ENCODE peak calls at places on chromosomes 5 and 9, in eight cellular contexts. One of them, this sample, is unnamed. For H3K4me1, the result is how much of the 10 kb centered on the place peaks cover.

GRCh38 chr9:70085241-70085640 is 41.6 kb downstream of the MAMDC2 start:
- DNase-seq in effector memory CD4-positive, alpha-beta T cell: no peak
- DNase-seq in GM23248: peak
- DNase-seq in PC-3: peak
- DNase-seq in adrenal gland: no peak
- DNase-seq in cardiac muscle cell: peak
- DNase-seq in uterus: no peak
- DNase-seq in fibroblast of lung: peak
- DNase-seq in this sample: no peak

GRCh38 chr9:134161647-134162046 is 2.7 kb downstream of the RNU6ATAC start:
- DNase-seq in effector memory CD4-positive, alpha-beta T cell: no peak
- DNase-seq in GM23248: no peak
- DNase-seq in PC-3: no peak
- DNase-seq in adrenal gland: no peak
- DNase-seq in cardiac muscle cell: no peak
- DNase-seq in uterus: no peak
- DNase-seq in fibroblast of lung: no peak
- DNase-seq in this sample: no peak

GRCh38 chr5:139385061-139385889 is 2.2 kb upstream of the SLC23A1 start:
- DNase-seq in effector memory CD4-positive, alpha-beta T cell: no peak
- DNase-seq in GM23248: peak
- DNase-seq in PC-3: no peak
- DNase-seq in adrenal gland: no peak
- DNase-seq in cardiac muscle cell: no peak
- DNase-seq in uterus: no peak
- DNase-seq in fibroblast of lung: no peak
- DNase-seq in this sample: peak

GRCh38 chr5:138898742-138899141 is 23.6 kb upstream of the LRRTM2 start:
- DNase-seq in effector memory CD4-positive, alpha-beta T cell: no peak
- DNase-seq in GM23248: no peak
- DNase-seq in PC-3: no peak
- DNase-seq in adrenal gland: no peak
- DNase-seq in cardiac muscle cell: no peak
- DNase-seq in uterus: no peak
- DNase-seq in fibroblast of lung: no peak
- DNase-seq in this sample: no peak

GRCh38 chr5:120012441-120012840 is 383.1 kb downstream of the FAM170A start:
- DNase-seq in effector memory CD4-positive, alpha-beta T cell: no peak
- DNase-seq in GM23248: no peak
- DNase-seq in PC-3: no peak
- DNase-seq in adrenal gland: no peak
- DNase-seq in cardiac muscle cell: no peak
- DNase-seq in uterus: no peak
- DNase-seq in fibroblast of lung: no peak
- DNase-seq in this sample: no peak

GRCh38 chr9:90881648-90882047 is 80.0 kb downstream of the SYK start:
- DNase-seq in effector memory CD4-positive, alpha-beta T cell: no peak
- DNase-seq in GM23248: peak
- DNase-seq in PC-3: no peak
- DNase-seq in adrenal gland: no peak
- DNase-seq in cardiac muscle cell: no peak
- DNase-seq in uterus: no peak
- DNase-seq in fibroblast of lung: no peak
- DNase-seq in this sample: no peak

GRCh38 chr9:112527959-112528358 is 41.3 kb downstream of the KIAA1958 start:
- DNase-seq in effector memory CD4-positive, alpha-beta T cell: no peak
- DNase-seq in GM23248: no peak
- DNase-seq in PC-3: no peak
- DNase-seq in adrenal gland: no peak
- DNase-seq in cardiac muscle cell: no peak
- DNase-seq in uterus: no peak
- DNase-seq in fibroblast of lung: no peak
- DNase-seq in this sample: no peak

GRCh38 chr5:24804221-24804681 is 159.5 kb upstream of the CDH10 start:
- DNase-seq in effector memory CD4-positive, alpha-beta T cell: no peak
- DNase-seq in GM23248: peak
- DNase-seq in PC-3: peak
- DNase-seq in adrenal gland: no peak
- DNase-seq in cardiac muscle cell: no peak
- DNase-seq in uterus: no peak
- DNase-seq in fibroblast of lung: no peak
- DNase-seq in this sample: no peak

GRCh38 chr9:136803551-136804508 is 3.9 kb upstream of the RABL6 start:
- DNase-seq in effector memory CD4-positive, alpha-beta T cell: no peak
- DNase-seq in GM23248: no peak
- DNase-seq in PC-3: no peak
- DNase-seq in adrenal gland: no peak
- DNase-seq in cardiac muscle cell: no peak
- DNase-seq in uterus: no peak
- DNase-seq in fibroblast of lung: no peak
- DNase-seq in this sample: no peak

GRCh38 chr5:142713151-142713706 is 27.3 kb upstream of the FGF1 start:
- DNase-seq in effector memory CD4-positive, alpha-beta T cell: peak
- DNase-seq in GM23248: peak
- DNase-seq in PC-3: peak
- DNase-seq in adrenal gland: peak
- DNase-seq in cardiac muscle cell: peak
- DNase-seq in uterus: peak
- DNase-seq in fibroblast of lung: peak
- DNase-seq in this sample: peak

GRCh38 chr5:36728697-36729543 is 122.5 kb downstream of the SLC1A3 start:
- DNase-seq in effector memory CD4-positive, alpha-beta T cell: no peak
- DNase-seq in GM23248: peak
- DNase-seq in PC-3: peak
- DNase-seq in adrenal gland: no peak
- DNase-seq in cardiac muscle cell: peak
- DNase-seq in uterus: no peak
- DNase-seq in fibroblast of lung: peak
- DNase-seq in this sample: no peak

GRCh38 chr5:169581580-169582227 is 1.9 kb upstream of the SPDL1 start:
- DNase-seq in effector memory CD4-positive, alpha-beta T cell: peak
- DNase-seq in GM23248: peak
- DNase-seq in PC-3: peak
- DNase-seq in adrenal gland: peak
- DNase-seq in cardiac muscle cell: peak
- DNase-seq in uterus: peak
- DNase-seq in fibroblast of lung: peak
- DNase-seq in this sample: peak

GRCh38 chr5:116377276-116378006 is 197.2 kb downstream of the SEMA6A start:
- DNase-seq in effector memory CD4-positive, alpha-beta T cell: no peak
- DNase-seq in GM23248: no peak
- DNase-seq in PC-3: no peak
- DNase-seq in adrenal gland: no peak
- DNase-seq in cardiac muscle cell: no peak
- DNase-seq in uterus: no peak
- DNase-seq in fibroblast of lung: no peak
- DNase-seq in this sample: no peak

GRCh38 chr5:119453045-119453383 is 717 bp downstream of the HSD17B4 start:
- DNase-seq in effector memory CD4-positive, alpha-beta T cell: no peak
- DNase-seq in GM23248: peak
- DNase-seq in PC-3: peak
- DNase-seq in adrenal gland: peak
- DNase-seq in cardiac muscle cell: peak
- DNase-seq in uterus: peak
- DNase-seq in fibroblast of lung: peak
- DNase-seq in this sample: no peak

GRCh38 chr5:154878642-154879335 is 20.4 kb downstream of the CNOT8 start:
- DNase-seq in effector memory CD4-positive, alpha-beta T cell: no peak
- DNase-seq in GM23248: peak
- DNase-seq in PC-3: no peak
- DNase-seq in adrenal gland: no peak
- DNase-seq in cardiac muscle cell: no peak
- DNase-seq in uterus: no peak
- DNase-seq in fibroblast of lung: peak
- DNase-seq in this sample: no peak

GRCh38 chr5:176184608-176185132 is 53.6 kb upstream of the SIMC1 start:
- DNase-seq in effector memory CD4-positive, alpha-beta T cell: no peak
- DNase-seq in GM23248: no peak
- DNase-seq in PC-3: no peak
- DNase-seq in adrenal gland: no peak
- DNase-seq in cardiac muscle cell: no peak
- DNase-seq in uterus: no peak
- DNase-seq in fibroblast of lung: no peak
- DNase-seq in this sample: no peak

GRCh38 chr9:127548352-127548878 is 63.7 kb upstream of the STXBP1 start:
- DNase-seq in effector memory CD4-positive, alpha-beta T cell: no peak
- DNase-seq in GM23248: no peak
- DNase-seq in PC-3: no peak
- DNase-seq in adrenal gland: no peak
- DNase-seq in cardiac muscle cell: no peak
- DNase-seq in uterus: no peak
- DNase-seq in fibroblast of lung: no peak
- DNase-seq in this sample: no peak
- H3K4me1 ChIP-seq in effector memory CD4-positive, alpha-beta T cell: under half
- H3K4me1 ChIP-seq in GM23248: under half
- H3K4me1 ChIP-seq in PC-3: under half
- H3K4me1 ChIP-seq in adrenal gland: under half
- H3K4me1 ChIP-seq in cardiac muscle cell: under half
- H3K4me1 ChIP-seq in uterus: under half
- H3K4me1 ChIP-seq in fibroblast of lung: under half
- H3K4me1 ChIP-seq in this sample: under half

GRCh38 chr5:54017580-54017979 is 292.8 kb downstream of the ARL15 start:
- DNase-seq in effector memory CD4-positive, alpha-beta T cell: no peak
- DNase-seq in GM23248: no peak
- DNase-seq in PC-3: no peak
- DNase-seq in adrenal gland: no peak
- DNase-seq in cardiac muscle cell: no peak
- DNase-seq in uterus: no peak
- DNase-seq in fibroblast of lung: no peak
- DNase-seq in this sample: no peak

GRCh38 chr5:54022156-54022685 is 288.2 kb downstream of the ARL15 start:
- DNase-seq in effector memory CD4-positive, alpha-beta T cell: no peak
- DNase-seq in GM23248: no peak
- DNase-seq in PC-3: no peak
- DNase-seq in adrenal gland: no peak
- DNase-seq in cardiac muscle cell: no peak
- DNase-seq in uterus: no peak
- DNase-seq in fibroblast of lung: no peak
- DNase-seq in this sample: no peak

GRCh38 chr5:54013556-54014157 is 296.7 kb downstream of the ARL15 start:
- DNase-seq in effector memory CD4-positive, alpha-beta T cell: no peak
- DNase-seq in GM23248: peak
- DNase-seq in PC-3: peak
- DNase-seq in adrenal gland: peak
- DNase-seq in cardiac muscle cell: peak
- DNase-seq in uterus: no peak
- DNase-seq in fibroblast of lung: peak
- DNase-seq in this sample: no peak

GRCh38 chr5:54021413-54022155 is 288.8 kb downstream of the ARL15 start:
- DNase-seq in effector memory CD4-positive, alpha-beta T cell: no peak
- DNase-seq in GM23248: peak
- DNase-seq in PC-3: no peak
- DNase-seq in adrenal gland: no peak
- DNase-seq in cardiac muscle cell: peak
- DNase-seq in uterus: no peak
- DNase-seq in fibroblast of lung: peak
- DNase-seq in this sample: peak

DNA sequence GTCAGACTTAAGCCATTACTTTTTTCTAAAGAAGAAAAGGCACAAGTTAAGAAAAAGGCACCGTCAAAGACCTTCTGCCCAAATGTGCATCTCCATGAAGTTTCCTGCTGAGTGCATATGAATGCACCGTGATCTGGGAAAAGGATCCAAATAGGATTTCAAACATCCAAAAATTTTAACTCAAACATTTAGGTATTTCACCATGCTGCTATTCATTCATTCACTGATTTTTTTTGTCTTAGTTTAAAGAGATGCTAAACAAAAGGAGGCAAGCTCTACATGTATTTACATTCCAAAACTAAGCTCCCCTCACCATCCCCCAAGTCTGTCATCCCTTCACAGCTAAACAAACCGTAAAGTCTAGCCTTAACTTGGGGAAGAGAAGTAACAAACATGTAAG is 291.9 kb downstream of the ARL15 start:
- DNase-seq in effector memory CD4-positive, alpha-beta T cell: no peak
- DNase-seq in GM23248: no peak
- DNase-seq in PC-3: no peak
- DNase-seq in adrenal gland: no peak
- DNase-seq in cardiac muscle cell: no peak
- DNase-seq in uterus: no peak
- DNase-seq in fibroblast of lung: no peak
- DNase-seq in this sample: no peak
- H3K4me3 ChIP-seq in effector memory CD4-positive, alpha-beta T cell: no peak
- H3K4me3 ChIP-seq in GM23248: no peak
- H3K4me3 ChIP-seq in PC-3: no peak
- H3K4me3 ChIP-seq in adrenal gland: no peak
- H3K4me3 ChIP-seq in cardiac muscle cell: no peak
- H3K4me3 ChIP-seq in uterus: no peak
- H3K4me3 ChIP-seq in fibroblast of lung: no peak
- H3K4me3 ChIP-seq in this sample: no peak

GRCh38 chr9:127520941-127521918 is 69.9 kb downstream of the LRSAM1 start:
- DNase-seq in effector memory CD4-positive, alpha-beta T cell: no peak
- DNase-seq in GM23248: peak
- DNase-seq in PC-3: peak
- DNase-seq in adrenal gland: peak
- DNase-seq in cardiac muscle cell: peak
- DNase-seq in uterus: no peak
- DNase-seq in fibroblast of lung: peak
- DNase-seq in this sample: no peak
- H3K4me1 ChIP-seq in effector memory CD4-positive, alpha-beta T cell: under half
- H3K4me1 ChIP-seq in GM23248: half or more
- H3K4me1 ChIP-seq in PC-3: under half
- H3K4me1 ChIP-seq in adrenal gland: under half
- H3K4me1 ChIP-seq in cardiac muscle cell: under half
- H3K4me1 ChIP-seq in uterus: under half
- H3K4me1 ChIP-seq in fibroblast of lung: half or more
- H3K4me1 ChIP-seq in this sample: under half

DNA sequence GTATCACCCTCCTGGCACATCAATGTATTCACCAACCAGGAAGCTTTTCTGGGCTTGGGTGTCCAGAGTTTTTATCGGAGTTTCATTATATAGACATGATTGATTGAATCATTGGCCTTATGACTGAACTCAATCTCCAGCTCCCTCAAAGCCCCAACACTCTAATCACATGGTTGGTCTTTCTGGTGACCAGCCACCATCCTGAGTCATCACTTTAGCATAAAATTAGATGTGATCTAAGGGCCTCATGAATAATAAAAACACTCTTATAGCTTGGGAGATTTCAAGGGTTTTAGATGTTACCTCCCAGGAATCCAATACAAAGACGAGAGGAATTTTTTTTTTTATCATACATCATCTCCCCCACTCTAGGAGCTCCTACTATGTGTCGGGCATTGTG is 7.7 kb upstream of the PBX3 start:
- DNase-seq in effector memory CD4-positive, alpha-beta T cell: no peak
- DNase-seq in GM23248: peak
- DNase-seq in PC-3: no peak
- DNase-seq in adrenal gland: no peak
- DNase-seq in cardiac muscle cell: no peak
- DNase-seq in uterus: no peak
- DNase-seq in fibroblast of lung: peak
- DNase-seq in this sample: no peak
- H3K4me3 ChIP-seq in effector memory CD4-positive, alpha-beta T cell: no peak
- H3K4me3 ChIP-seq in GM23248: no peak
- H3K4me3 ChIP-seq in PC-3: no peak
- H3K4me3 ChIP-seq in adrenal gland: no peak
- H3K4me3 ChIP-seq in cardiac muscle cell: no peak
- H3K4me3 ChIP-seq in uterus: no peak
- H3K4me3 ChIP-seq in fibroblast of lung: no peak
- H3K4me3 ChIP-seq in this sample: no peak

This sample was measured in CD4-positive, CD25-positive, alpha-beta regulatory T cell.